ENCODE peak calls at places on chromosomes 5 and 9, in four cellular contexts. One of them, this sample, is unnamed.

GRCh38 chr9:101566904-101567724 is 27.7 kb downstream of the PPP3R2 start:
- DNase-seq in OCI-LY7: peak; percentile 33
- DNase-seq in cardiac muscle cell: peak; percentile 37
- DNase-seq in brain microvascular endothelial cell: peak; percentile 71
- DNase-seq in this sample: peak; percentile 25

GRCh38 chr9:129178579-129178909 is 483 bp upstream of the IER5L start:
- DNase-seq in OCI-LY7: no peak
- DNase-seq in cardiac muscle cell: no peak
- DNase-seq in brain microvascular endothelial cell: no peak
- DNase-seq in this sample: no peak

GRCh38 chr5:148113243-148113642 is 49.5 kb downstream of the SPINK5 start:
- DNase-seq in OCI-LY7: no peak
- DNase-seq in cardiac muscle cell: no peak
- DNase-seq in brain microvascular endothelial cell: no peak
- DNase-seq in this sample: no peak

GRCh38 chr5:18037718-18038117 is 403.5 kb downstream of the TAF11L14 start:
- DNase-seq in OCI-LY7: no peak
- DNase-seq in cardiac muscle cell: no peak
- DNase-seq in brain microvascular endothelial cell: no peak
- DNase-seq in this sample: no peak

GRCh38 chr9:27181381-27181780 is 72.4 kb downstream of the TEK start:
- DNase-seq in OCI-LY7: no peak
- DNase-seq in cardiac muscle cell: peak; percentile 61
- DNase-seq in brain microvascular endothelial cell: peak; percentile 59
- DNase-seq in this sample: peak; percentile 90

GRCh38 chr9:93062364-93062763 is 3.9 kb downstream of the SUSD3 start:
- DNase-seq in OCI-LY7: peak; percentile 87
- DNase-seq in cardiac muscle cell: no peak
- DNase-seq in brain microvascular endothelial cell: no peak
- DNase-seq in this sample: no peak

GRCh38 chr9:116154976-116155699 is 1.5 kb downstream of the PAPPA start:
- DNase-seq in OCI-LY7: no peak
- DNase-seq in cardiac muscle cell: peak; percentile 87
- DNase-seq in brain microvascular endothelial cell: peak; percentile 60
- DNase-seq in this sample: peak; percentile 87

GRCh38 chr5:135486679-135487395 is 34.7 kb upstream of the TIFAB start:
- DNase-seq in OCI-LY7: no peak
- DNase-seq in cardiac muscle cell: no peak
- DNase-seq in brain microvascular endothelial cell: no peak
- DNase-seq in this sample: no peak

GRCh38 chr5:1526681-1527131 is 2.9 kb upstream of the LPCAT1 start:
- DNase-seq in OCI-LY7: peak; percentile 32
- DNase-seq in cardiac muscle cell: no peak
- DNase-seq in brain microvascular endothelial cell: no peak
- DNase-seq in this sample: no peak

GRCh38 chr5:148956632-148957385 is 106.1 kb downstream of the SH3TC2 start:
- DNase-seq in OCI-LY7: no peak
- DNase-seq in cardiac muscle cell: no peak
- DNase-seq in brain microvascular endothelial cell: no peak
- DNase-seq in this sample: no peak

GRCh38 chr9:125172351-125172750 is 17.3 kb downstream of the PPP6C start:
- DNase-seq in OCI-LY7: no peak
- DNase-seq in cardiac muscle cell: peak; percentile 60
- DNase-seq in brain microvascular endothelial cell: no peak
- DNase-seq in this sample: peak; percentile 36

GRCh38 chr9:121690316-121690715 is 38.9 kb downstream of the DAB2IP start:
- DNase-seq in OCI-LY7: no peak
- DNase-seq in cardiac muscle cell: no peak
- DNase-seq in brain microvascular endothelial cell: no peak
- DNase-seq in this sample: no peak

GRCh38 chr9:72200452-72200851 is 51.2 kb downstream of the GDA start:
- DNase-seq in OCI-LY7: no peak
- DNase-seq in cardiac muscle cell: no peak
- DNase-seq in brain microvascular endothelial cell: no peak
- DNase-seq in this sample: no peak

GRCh38 chr5:135133698-135134515 is 99.9 kb upstream of the PITX1 start:
- DNase-seq in OCI-LY7: no peak
- DNase-seq in cardiac muscle cell: no peak
- DNase-seq in brain microvascular endothelial cell: no peak
- DNase-seq in this sample: no peak

GRCh38 chr5:173629628-173630027 is 13.2 kb upstream of the BOD1 start:
- DNase-seq in OCI-LY7: peak; percentile 60
- DNase-seq in cardiac muscle cell: no peak
- DNase-seq in brain microvascular endothelial cell: no peak
- DNase-seq in this sample: no peak

GRCh38 chr9:25716220-25716872 is 38.1 kb upstream of the TUSC1 start:
- DNase-seq in OCI-LY7: peak; percentile 7
- DNase-seq in cardiac muscle cell: peak; percentile 92
- DNase-seq in brain microvascular endothelial cell: peak; percentile 70
- DNase-seq in this sample: peak; percentile 86

GRCh38 chr9:16417101-16417500 is 453.4 kb downstream of the BNC2 start:
- DNase-seq in OCI-LY7: no peak
- DNase-seq in cardiac muscle cell: peak; percentile 89
- DNase-seq in brain microvascular endothelial cell: peak; percentile 89
- DNase-seq in this sample: peak; percentile 96

GRCh38 chr5:42894057-42894456 is 82.4 kb upstream of the SELENOP start:
- DNase-seq in OCI-LY7: no peak
- DNase-seq in cardiac muscle cell: peak; percentile 27
- DNase-seq in brain microvascular endothelial cell: no peak
- DNase-seq in this sample: no peak
- TF ChIP-seq CTCF in OCI-LY7: peak; percentile 29
- TF ChIP-seq CTCF in cardiac muscle cell: peak; percentile 47
- TF ChIP-seq CTCF in brain microvascular endothelial cell: peak; percentile 47
- TF ChIP-seq CTCF in this sample: peak; percentile 50

GRCh38 chr5:171409164-171410136 is 10.0 kb upstream of the FGF18 start:
- DNase-seq in OCI-LY7: no peak
- DNase-seq in cardiac muscle cell: no peak
- DNase-seq in brain microvascular endothelial cell: no peak
- DNase-seq in this sample: no peak

GRCh38 chr5:171400169-171400568 is 12.5 kb downstream of the NPM1 start:
- DNase-seq in OCI-LY7: no peak
- DNase-seq in cardiac muscle cell: no peak
- DNase-seq in brain microvascular endothelial cell: no peak
- DNase-seq in this sample: no peak

GRCh38 chr5:171401167-171401947 is 13.7 kb downstream of the NPM1 start:
- DNase-seq in OCI-LY7: no peak
- DNase-seq in cardiac muscle cell: no peak
- DNase-seq in brain microvascular endothelial cell: no peak
- DNase-seq in this sample: no peak

GRCh38 chr5:171407234-171407633 is 12.2 kb upstream of the FGF18 start:
- DNase-seq in OCI-LY7: no peak
- DNase-seq in cardiac muscle cell: no peak
- DNase-seq in brain microvascular endothelial cell: no peak
- DNase-seq in this sample: no peak

GRCh38 chr5:171405615-171406014 is 13.8 kb upstream of the FGF18 start:
- DNase-seq in OCI-LY7: peak; percentile 33
- DNase-seq in cardiac muscle cell: peak; percentile 35
- DNase-seq in brain microvascular endothelial cell: no peak
- DNase-seq in this sample: peak; percentile 45
- TF ChIP-seq CTCF in OCI-LY7: peak; percentile 70
- TF ChIP-seq CTCF in cardiac muscle cell: peak; percentile 55
- TF ChIP-seq CTCF in brain microvascular endothelial cell: peak; percentile 41
- TF ChIP-seq CTCF in this sample: peak; percentile 45

GRCh38 chr9:88076286-88077070 is 61.8 kb downstream of the SPATA31C2 start:
- DNase-seq in OCI-LY7: no peak
- DNase-seq in cardiac muscle cell: peak; percentile 91
- DNase-seq in brain microvascular endothelial cell: peak; percentile 59
- DNase-seq in this sample: peak; percentile 83
- TF ChIP-seq CTCF in OCI-LY7: no peak
- TF ChIP-seq CTCF in cardiac muscle cell: peak; percentile 31
- TF ChIP-seq CTCF in brain microvascular endothelial cell: peak; percentile 42
- TF ChIP-seq CTCF in this sample: peak; percentile 1

DNA sequence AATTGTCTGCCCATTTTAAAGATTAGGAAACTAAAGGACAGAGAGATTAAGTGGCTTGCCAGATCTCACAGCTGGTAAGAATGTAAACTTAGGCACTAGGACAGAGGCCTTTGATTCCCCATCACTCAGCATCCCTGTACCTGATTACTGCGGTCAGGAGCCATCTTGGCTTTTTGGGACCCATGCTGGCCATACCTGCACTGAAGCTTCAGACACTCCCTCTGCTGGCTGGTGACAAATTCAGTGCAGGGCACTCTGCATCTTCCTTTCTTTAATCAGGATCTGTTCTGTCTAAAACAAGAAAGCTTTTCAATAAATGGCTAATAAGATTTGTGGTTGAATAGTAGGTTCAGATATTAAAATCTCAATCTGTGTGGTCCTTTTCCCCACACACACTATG is 215.5 kb upstream of the RORB start:
- DNase-seq in OCI-LY7: peak; percentile 0
- DNase-seq in cardiac muscle cell: no peak
- DNase-seq in brain microvascular endothelial cell: no peak
- DNase-seq in this sample: no peak
- TF ChIP-seq CTCF in OCI-LY7: peak; percentile 50
- TF ChIP-seq CTCF in cardiac muscle cell: no peak
- TF ChIP-seq CTCF in brain microvascular endothelial cell: peak; percentile 28
- TF ChIP-seq CTCF in this sample: no peak

DNA sequence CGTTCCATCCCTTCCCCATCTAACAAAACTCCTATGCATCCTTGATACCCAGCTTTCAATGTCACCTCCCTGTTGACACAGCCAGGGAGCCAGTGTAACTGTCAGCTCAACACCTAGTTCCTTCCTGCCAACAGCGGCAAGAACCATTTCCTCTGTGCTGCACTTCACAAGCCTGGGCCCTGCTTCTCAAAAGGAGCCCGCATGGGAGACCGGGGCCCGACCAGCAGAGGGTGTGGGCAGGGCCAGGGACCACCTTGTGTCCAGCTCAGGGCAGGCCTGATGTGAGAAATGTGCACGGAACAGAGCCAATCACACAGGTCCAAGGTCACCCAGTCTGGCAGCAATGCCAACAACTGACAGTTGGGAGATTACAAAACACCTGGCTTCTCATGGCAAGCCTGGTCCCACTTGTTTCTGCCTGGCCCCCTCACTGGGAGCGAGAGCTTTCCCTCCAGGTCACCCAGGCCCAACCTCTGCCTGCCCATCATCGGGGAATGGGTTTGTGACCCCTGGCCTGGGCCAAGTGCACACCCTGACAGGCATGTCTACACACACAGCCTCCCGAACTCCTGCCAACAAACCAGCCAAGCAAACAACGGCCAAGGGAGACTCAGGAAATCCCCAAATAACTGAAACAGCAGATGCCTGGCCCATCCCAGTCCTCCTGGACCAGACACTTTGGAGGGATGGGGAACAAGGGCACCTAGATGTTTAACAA is 3.1 kb downstream of the RNF44 start:
- DNase-seq in OCI-LY7: peak; percentile 77
- DNase-seq in cardiac muscle cell: no peak
- DNase-seq in brain microvascular endothelial cell: no peak
- DNase-seq in this sample: peak; percentile 39
- TF ChIP-seq CTCF in OCI-LY7: peak; percentile 46
- TF ChIP-seq CTCF in cardiac muscle cell: no peak
- TF ChIP-seq CTCF in brain microvascular endothelial cell: peak; percentile 20
- TF ChIP-seq CTCF in this sample: peak; percentile 12

GRCh38 chr5:179678238-179679013 is 2.4 kb downstream of the CBY3 start:
- DNase-seq in OCI-LY7: peak; percentile 97
- DNase-seq in cardiac muscle cell: peak; percentile 97
- DNase-seq in brain microvascular endothelial cell: peak; percentile 93
- DNase-seq in this sample: peak; percentile 96
- TF ChIP-seq CTCF in OCI-LY7: no peak
- TF ChIP-seq CTCF in cardiac muscle cell: peak; percentile 1
- TF ChIP-seq CTCF in brain microvascular endothelial cell: no peak
- TF ChIP-seq CTCF in this sample: no peak

This sample was measured in cardiac fibroblast.